ENCODE peak calls at places on chromosome 11, in seven cellular contexts. Z, A, O, V, I, P and X are unnamed samples.
A peak's percentile ranks its signal among the peaks of the same experiment; 100 is the strongest.

GRCh38 chr11:112024178-112024777 is 930 bp upstream of the DLAT start:
- DNase-seq in Z (no peak), A (no peak), O (no peak), V (no peak), I (no peak), P (no peak), X (no peak)

GRCh38 chr11:32420937-32421532 is 14.3 kb downstream of the WT1 start:
- DNase-seq in Z (no peak), A (no peak), O (no peak), V (no peak), I (no peak), P (no peak), X (no peak)

GRCh38 chr11:85810871-85811611 is at the start of gene SYTL2:
- DNase-seq in Z (no peak), A (peak; percentile 89), O (peak; percentile 70), V (peak; percentile 73), I (peak; percentile 53), P (peak; percentile 32), X (peak; percentile 81)

GRCh38 chr11:72807021-72807693 is 7.1 kb upstream of the ATG16L2 start:
- DNase-seq in Z (no peak), A (no peak), O (no peak), V (no peak), I (no peak), P (no peak), X (no peak)

GRCh38 chr11:11857769-11858168 is 16.0 kb downstream of the USP47 start:
- DNase-seq in Z (no peak), A (no peak), O (no peak), V (no peak), I (no peak), P (no peak), X (no peak)

GRCh38 chr11:1836011-1836945 is 1.5 kb downstream of the SYT8 start:
- DNase-seq in Z (no peak), A (no peak), O (peak; percentile 11), V (no peak), I (no peak), P (no peak), X (no peak)

GRCh38 chr11:33867566-33867965 is 24.3 kb downstream of the LMO2 start:
- DNase-seq in Z (no peak), A (no peak), O (no peak), V (no peak), I (no peak), P (no peak), X (no peak)

GRCh38 chr11:117931971-117932370 is 2.8 kb upstream of the TMPRSS13 start:
- DNase-seq in Z (no peak), A (no peak), O (no peak), V (no peak), I (no peak), P (no peak), X (no peak)

GRCh38 chr11:9600651-9601040 is 27.2 kb downstream of the WEE1 start:
- DNase-seq in Z (no peak), A (no peak), O (no peak), V (no peak), I (no peak), P (no peak), X (no peak)

GRCh38 chr11:15113381-15113780 is 1.3 kb upstream of the INSC start:
- DNase-seq in Z (no peak), A (no peak), O (no peak), V (no peak), I (no peak), P (no peak), X (no peak)

GRCh38 chr11:36628765-36629199 is 30.7 kb upstream of the RAG2 start:
- DNase-seq in Z (no peak), A (no peak), O (no peak), V (peak; percentile 60), I (no peak), P (no peak), X (no peak)

GRCh38 chr11:47514825-47515647 is 37.9 kb downstream of the CELF1 start:
- DNase-seq in Z (no peak), A (no peak), O (no peak), V (no peak), I (no peak), P (no peak), X (no peak)

GRCh38 chr11:112730591-112730990 is 230.6 kb upstream of the NCAM1 start:
- DNase-seq in Z (no peak), A (no peak), O (no peak), V (no peak), I (no peak), P (no peak), X (no peak)

GRCh38 chr11:64245401-64245796 is 1.3 kb downstream of the PPP1R14B start:
- DNase-seq in Z (no peak), A (no peak), O (no peak), V (peak; percentile 77), I (peak; percentile 58), P (no peak), X (no peak)

GRCh38 chr11:59182457-59183151 is 10.7 kb downstream of the DTX4 start:
- DNase-seq in Z (no peak), A (peak; percentile 81), O (no peak), V (peak; percentile 53), I (no peak), P (no peak), X (no peak)

GRCh38 chr11:94194712-94195111 is 66.1 kb downstream of the PANX1 start:
- DNase-seq in Z (no peak), A (no peak), O (no peak), V (no peak), I (no peak), P (no peak), X (no peak)

GRCh38 chr11:108522318-108522717 is 24.1 kb upstream of the POGLUT3 start:
- DNase-seq in Z (no peak), A (no peak), O (no peak), V (no peak), I (no peak), P (no peak), X (no peak)

GRCh38 chr11:45392621-45393183 is 106.6 kb upstream of the SYT13 start:
- DNase-seq in Z (no peak), A (no peak), O (no peak), V (no peak), I (no peak), P (no peak), X (no peak)

GRCh38 chr11:94885133-94885532 is 88.2 kb downstream of the CWC15 start:
- DNase-seq in Z (no peak), A (no peak), O (no peak), V (no peak), I (no peak), P (no peak), X (no peak)

GRCh38 chr11:35138058-35138457 is 913 bp upstream of the CD44 start:
- DNase-seq in Z (no peak), A (no peak), O (no peak), V (no peak), I (no peak), P (no peak), X (no peak)

GRCh38 chr11:35136311-35136710 is 2.7 kb upstream of the CD44 start:
- DNase-seq in Z (no peak), A (no peak), O (no peak), V (no peak), I (no peak), P (no peak), X (no peak)

GRCh38 chr11:35138949-35139881 is at the start of gene CD44:
- DNase-seq in Z (peak; percentile 68), A (peak; percentile 83), O (peak; percentile 66), V (peak; percentile 86), I (peak; percentile 47), P (peak; percentile 11), X (peak; percentile 42)

GRCh38 chr11:35139883-35140282 is 912 bp downstream of the CD44 start:
- DNase-seq in Z (no peak), A (no peak), O (no peak), V (peak; percentile 46), I (no peak), P (no peak), X (no peak)

DNA sequence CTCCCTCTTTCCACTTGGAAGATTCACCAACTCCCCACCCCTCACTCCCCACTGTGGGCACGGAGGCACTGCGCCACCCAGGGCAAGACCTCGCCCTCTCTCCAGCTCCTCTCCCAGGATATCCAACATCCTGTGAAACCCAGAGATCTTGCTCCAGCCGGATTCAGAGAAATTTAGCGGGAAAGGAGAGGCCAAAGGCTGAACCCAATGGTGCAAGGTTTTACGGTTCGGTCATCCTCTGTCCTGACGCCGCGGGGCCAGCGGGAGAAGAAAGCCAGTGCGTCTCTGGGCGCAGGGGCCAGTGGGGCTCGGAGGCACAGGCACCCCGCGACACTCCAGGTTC is 394 bp upstream of the CD44 start:
- DNase-seq in Z (no peak), A (peak; percentile 56), O (no peak), V (no peak), I (no peak), P (peak; percentile 11), X (no peak)
- TF ChIP-seq CTCF in Z (no peak), A (no peak), O (no peak), V (no peak), I (no peak), P (no peak), X (no peak)

GRCh38 chr11:76269661-76270322 is 63.5 kb upstream of the WNT11 start:
- DNase-seq in Z (no peak), A (no peak), O (no peak), V (no peak), I (no peak), P (no peak), X (no peak)
- TF ChIP-seq CTCF in Z (no peak), A (no peak), O (no peak), V (no peak), I (no peak), P (no peak), X (no peak)

GRCh38 chr11:66267379-66268209 is 845 bp upstream of the RAB1B start:
- DNase-seq in Z (peak; percentile 75), A (peak; percentile 92), O (peak; percentile 93), V (peak; percentile 84), I (peak; percentile 91), P (peak; percentile 74), X (peak; percentile 92)
- TF ChIP-seq CTCF in Z (peak; percentile 47), A (no peak), O (peak; percentile 46), V (no peak), I (no peak), P (peak; percentile 20), X (no peak)

GRCh38 chr11:124277207-124277606 is 21.0 kb downstream of the OR8G5 start:
- DNase-seq in Z (no peak), A (no peak), O (no peak), V (no peak), I (no peak), P (no peak), X (no peak)

GRCh38 chr11:124277809-124278208 is 21.6 kb downstream of the OR8G5 start:
- DNase-seq in Z (no peak), A (no peak), O (no peak), V (no peak), I (no peak), P (no peak), X (no peak)

GRCh38 chr11:124274000-124274399 is 17.8 kb downstream of the OR8G5 start:
- DNase-seq in Z (no peak), A (no peak), O (no peak), V (no peak), I (no peak), P (no peak), X (no peak)

GRCh38 chr11:124278261-124278660 is 22.1 kb downstream of the OR8G5 start:
- DNase-seq in Z (no peak), A (no peak), O (no peak), V (no peak), I (no peak), P (no peak), X (no peak)

DNA sequence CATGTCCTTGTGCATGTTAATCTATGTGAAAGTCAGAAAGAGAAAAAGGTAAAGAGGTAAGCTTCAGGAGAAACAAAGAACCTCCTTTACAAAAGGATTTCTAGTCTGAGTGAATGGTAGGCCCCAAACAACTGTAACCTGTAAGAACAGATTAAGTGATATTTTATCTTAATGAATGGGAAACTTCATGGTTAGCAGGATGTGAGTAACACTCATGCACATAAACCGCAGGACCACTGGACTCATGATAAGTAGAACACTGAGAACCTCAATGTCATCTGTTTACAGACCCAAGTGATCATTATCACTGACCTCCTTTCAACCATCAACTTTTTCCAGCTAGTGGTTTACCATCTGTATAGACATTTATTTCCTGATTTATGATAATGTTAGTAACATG is 19.9 kb downstream of the OR8G5 start:
- DNase-seq in Z (no peak), A (no peak), O (no peak), V (no peak), I (no peak), P (no peak), X (no peak)
- TF ChIP-seq CTCF in Z (no peak), A (no peak), O (no peak), V (no peak), I (no peak), P (no peak), X (no peak)